ENCODE peak calls at places on chromosomes 7 and 10, in four cellular contexts. N is right lobe of liver, B is body of pancreas, W is esophagus squamous epithelium. S is an unnamed sample.

GRCh38 chr7:18064242-18064838 is 36.7 kb upstream of the PRPS1L1 start:
- DNase-seq in B (peak; percentile 19), N (no peak), W (no peak), S (no peak)

GRCh38 chr10:132394936-132395703 is 1.9 kb upstream of the PWWP2B start:
- DNase-seq in B (no peak), N (peak; percentile 40), W (no peak), S (no peak)

GRCh38 chr10:45425628-45426563 is 51.9 kb downstream of the ALOX5 start:
- DNase-seq in N (no peak), B (peak; percentile 73), W (no peak), S (no peak)

GRCh38 chr7:124497209-124497608 is 268.4 kb downstream of the GPR37 start:
- DNase-seq in W (no peak), N (no peak), B (peak; percentile 20), S (no peak)

GRCh38 chr7:67267914-67268313 is 271.3 kb downstream of the TYW1 start:
- DNase-seq in W (no peak), B (no peak), N (no peak), S (no peak)

GRCh38 chr10:89283988-89284475 is 17.8 kb upstream of the IFIT2 start:
- DNase-seq in W (no peak), B (peak; percentile 58), N (no peak), S (peak; percentile 44)

GRCh38 chr10:124267911-124268549 is 150.7 kb downstream of the OAT start:
- DNase-seq in W (no peak), B (no peak), N (no peak), S (no peak)

GRCh38 chr10:1102392-1102791 is 46.2 kb downstream of the WDR37 start:
- DNase-seq in N (no peak), W (no peak), B (no peak), S (no peak)

GRCh38 chr7:68121655-68122054 is 1125.0 kb downstream of the TYW1 start:
- DNase-seq in B (no peak), N (no peak), W (no peak), S (no peak)

DNA sequence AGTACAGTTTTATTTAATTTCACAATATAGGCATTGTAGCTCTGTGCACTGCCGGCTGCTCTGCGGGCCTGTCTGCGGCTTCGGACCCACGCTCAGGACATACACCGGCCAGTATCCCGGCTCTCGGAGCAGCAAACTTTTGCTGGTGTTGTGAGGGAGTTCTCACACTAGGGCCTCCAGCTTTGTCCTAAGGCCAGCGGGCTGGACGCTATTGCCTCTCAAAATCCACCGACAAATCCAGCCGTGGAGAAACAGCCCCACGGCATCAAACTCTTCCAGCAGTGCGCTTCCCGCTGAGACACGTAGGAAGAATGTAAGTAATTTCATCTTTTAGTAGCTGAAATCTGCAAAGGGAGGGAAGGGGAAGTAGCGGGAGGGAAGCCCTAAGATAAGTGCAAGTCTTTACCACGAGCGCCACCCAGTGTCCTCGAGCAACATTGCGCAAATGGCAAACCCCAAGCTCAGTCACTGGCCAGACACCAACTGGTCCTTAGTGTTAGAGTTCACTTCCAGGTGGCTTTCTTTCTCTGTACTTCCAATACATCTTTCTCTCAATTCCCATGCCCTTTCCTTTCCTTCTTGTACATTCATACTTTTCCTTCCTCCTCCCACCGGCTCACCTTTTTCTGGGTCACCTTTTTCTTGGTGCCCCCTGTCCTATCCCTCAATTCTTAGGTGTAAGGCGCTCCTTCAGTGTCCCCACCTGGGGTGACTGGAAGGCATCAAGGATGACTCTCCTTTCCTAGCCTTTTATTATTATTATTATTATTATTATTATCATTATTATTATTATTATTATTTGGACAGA is 3.0 kb upstream of the DLX5 start:
- DNase-seq in W (peak; percentile 13), B (peak; percentile 80), N (peak; percentile 78), S (peak; percentile 46)
- TF ChIP-seq POLR2A in W (no peak), B (no peak), N (no peak), S (no peak)

GRCh38 chr7:28711096-28711495 is 247.0 kb downstream of the TRIL start:
- DNase-seq in W (no peak), B (no peak), N (no peak), S (no peak)
- H3K27ac ChIP-seq in W (peak overlapping the region; percentile 34), B (no peak overlapping the region), N (no peak overlapping the region), S (peak overlapping the region; percentile 13)

GRCh38 chr10:93596539-93596938 is 4.5 kb downstream of the RBP4 start:
- DNase-seq in B (no peak), N (no peak), W (no peak), S (no peak)
- TF ChIP-seq POLR2A in B (no peak), N (peak; percentile 25), W (no peak), S (no peak)

DNA sequence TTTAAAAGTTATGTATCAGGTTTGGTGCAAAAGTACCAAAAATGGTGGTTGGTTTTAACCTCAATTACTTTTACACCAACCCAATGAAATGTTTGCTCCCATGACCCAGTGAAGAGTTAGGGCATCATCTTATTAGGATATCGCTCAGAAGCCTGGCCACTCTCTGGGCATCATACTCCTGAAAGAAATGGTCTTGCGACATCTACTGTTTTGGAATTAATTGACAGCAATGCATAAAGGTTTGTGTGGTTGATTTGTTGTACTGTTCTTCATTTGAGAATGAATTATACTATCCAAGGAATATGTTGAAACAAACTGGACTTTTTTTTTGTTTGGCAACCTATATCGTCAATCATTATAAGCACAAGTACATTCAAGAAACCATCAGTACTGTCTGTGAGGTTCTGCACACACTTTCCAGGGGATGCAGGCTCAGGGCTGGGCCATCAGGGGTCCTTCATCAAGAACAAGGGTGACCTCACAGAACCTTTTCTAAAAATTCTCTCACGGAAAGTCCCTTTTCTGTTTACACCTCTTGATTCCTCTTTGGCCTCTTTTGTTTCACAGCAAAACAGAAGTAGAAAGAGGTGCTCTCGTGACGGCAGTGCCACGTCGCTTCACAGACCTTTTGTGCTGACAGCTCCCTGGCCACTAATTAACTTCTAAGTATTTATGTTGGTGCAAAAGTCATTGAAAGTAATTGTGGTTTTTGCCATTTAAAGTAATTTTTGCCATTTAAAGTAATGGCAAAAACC is 117.2 kb upstream of the KLF6 start:
- DNase-seq in W (no peak), B (peak; percentile 43), N (no peak), S (no peak)
- H3K27ac ChIP-seq in W (peak overlapping the region; percentile 71), B (peak overlapping the region; percentile 57), N (no peak overlapping the region), S (no peak overlapping the region)

GRCh38 chr7:136605532-136606329 is 262.7 kb upstream of the CHRM2 start:
- DNase-seq in B (no peak), N (no peak), W (no peak), S (no peak)

GRCh38 chr7:136601772-136602171 is 266.7 kb upstream of the CHRM2 start:
- DNase-seq in N (no peak), W (no peak), B (no peak), S (no peak)

GRCh38 chr7:136594739-136595144 is 273.7 kb upstream of the CHRM2 start:
- DNase-seq in W (no peak), B (no peak), N (no peak), S (no peak)

GRCh38 chr7:136600475-136600874 is 268.0 kb upstream of the CHRM2 start:
- DNase-seq in N (no peak), W (no peak), B (no peak), S (no peak)
- TF ChIP-seq POLR2A in N (no peak), W (no peak), B (no peak), S (no peak)

DNA sequence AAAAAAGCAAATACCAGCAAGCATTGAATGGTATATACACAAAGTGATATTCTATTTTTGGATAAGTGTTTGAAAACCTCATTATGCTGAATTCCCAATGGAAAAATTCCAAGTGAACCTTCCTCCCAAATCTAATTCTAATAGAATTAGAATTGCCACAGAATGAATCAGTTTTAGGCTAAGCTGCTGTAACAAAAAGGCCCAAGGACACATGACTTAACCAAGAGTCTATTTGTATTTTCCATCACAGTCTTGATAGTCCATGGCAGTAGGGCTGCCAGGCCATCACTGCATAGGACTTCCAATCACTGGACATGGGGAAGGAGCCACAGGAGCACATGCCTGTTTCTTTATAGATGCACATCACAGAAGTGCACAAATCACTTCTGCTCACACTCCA is 91.2 kb upstream of the IFRD1 start:
- DNase-seq in W (no peak), B (no peak), N (no peak), S (no peak)
- H3K27ac ChIP-seq in W (no peak overlapping the region), B (no peak overlapping the region), N (no peak overlapping the region), S (no peak overlapping the region)

DNA sequence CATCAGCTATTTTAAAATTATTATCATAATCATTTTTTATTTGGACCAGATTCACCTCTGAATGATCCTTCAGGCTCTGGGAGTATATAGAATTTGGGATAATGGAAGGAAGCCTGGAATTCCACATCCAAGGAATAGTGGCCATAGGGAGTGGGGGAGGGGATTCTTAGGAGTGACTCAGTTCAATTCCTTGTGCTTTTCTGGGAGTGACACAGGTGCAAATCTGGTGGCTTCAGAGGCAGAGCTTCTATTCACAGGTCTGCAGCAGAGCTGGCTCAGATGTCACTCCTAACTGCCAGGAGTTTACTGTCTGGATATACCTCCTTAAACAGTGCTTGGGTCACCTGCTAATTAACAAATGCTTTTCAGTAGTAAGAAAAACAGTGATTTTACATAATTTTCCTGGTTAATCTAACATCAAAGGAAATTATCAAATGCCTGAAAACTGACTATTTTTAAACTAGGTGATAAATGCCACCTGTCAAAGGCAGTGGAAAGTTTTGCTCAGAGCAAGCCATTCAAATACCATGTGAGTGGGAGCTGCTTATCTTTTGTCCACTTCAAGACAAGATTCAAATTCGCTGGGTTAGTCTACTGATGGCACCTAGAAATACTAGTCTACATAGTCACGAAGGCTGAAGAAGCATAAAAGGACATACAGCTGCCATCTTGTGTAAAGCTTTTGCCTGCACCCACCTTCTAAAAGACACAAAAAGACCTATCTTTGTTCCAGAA is 106.7 kb upstream of the LAMB4 start:
- DNase-seq in W (no peak), B (peak; percentile 37), N (no peak), S (no peak)
- TF ChIP-seq POLR2A in W (no peak), B (no peak), N (no peak), S (no peak)

GRCh38 chr10:13787015-13787421 is 200.3 kb downstream of the PRPF18 start:
- DNase-seq in N (peak; percentile 58), B (no peak), W (no peak), S (no peak)
- H3K27ac ChIP-seq in N (peak overlapping the region; percentile 20), B (peak overlapping the region; percentile 45), W (peak overlapping the region; percentile 35), S (peak overlapping the region; percentile 41)

GRCh38 chr10:119652361-119652760 is 1.2 kb downstream of the BAG3 start:
- DNase-seq in N (no peak), B (peak; percentile 56), W (no peak), S (no peak)
- TF ChIP-seq POLR2A in N (peak; percentile 19), B (peak; percentile 43), W (peak; percentile 22), S (peak; percentile 39)

GRCh38 chr10:70348228-70348850 is 34.1 kb downstream of the LRRC20 start:
- DNase-seq in B (peak; percentile 33), N (no peak), W (no peak), S (peak; percentile 50)
- H3K27ac ChIP-seq in B (no peak overlapping the region), N (no peak overlapping the region), W (no peak overlapping the region), S (peak overlapping the region; percentile 4)

S was measured in gastrocnemius medialis.